ENCODE peak calls at places on chromosomes 5 and 9, in eight cellular contexts. One of them, this sample, is unnamed.

GRCh38 chr5:94223231-94223630 is 395.2 kb downstream of the KIAA0825 start:
- ATAC-seq in left lung: no peak
- ATAC-seq in psoas muscle: no peak
- ATAC-seq in Right ventricle myocardium inferior: no peak
- ATAC-seq in SK-N-SH treated with all-trans-retinoic acid at 6 μM for 48 hours: no peak
- ATAC-seq in mucosa of descending colon: no peak
- ATAC-seq in naive B cell: no peak
- ATAC-seq in natural killer cell: no peak
- ATAC-seq in this sample: no peak

GRCh38 chr5:148043705-148044104 is 20.1 kb upstream of the SPINK5 start:
- ATAC-seq in left lung: no peak
- ATAC-seq in psoas muscle: no peak
- ATAC-seq in Right ventricle myocardium inferior: no peak
- ATAC-seq in SK-N-SH treated with all-trans-retinoic acid at 6 μM for 48 hours: no peak
- ATAC-seq in mucosa of descending colon: no peak
- ATAC-seq in naive B cell: no peak
- ATAC-seq in natural killer cell: no peak
- ATAC-seq in this sample: no peak

GRCh38 chr5:54524704-54525103 is 7.1 kb downstream of the SNX18 start:
- ATAC-seq in left lung: peak
- ATAC-seq in psoas muscle: peak
- ATAC-seq in Right ventricle myocardium inferior: peak
- ATAC-seq in SK-N-SH treated with all-trans-retinoic acid at 6 μM for 48 hours: peak
- ATAC-seq in mucosa of descending colon: no peak
- ATAC-seq in naive B cell: no peak
- ATAC-seq in natural killer cell: no peak
- ATAC-seq in this sample: no peak

GRCh38 chr5:83363111-83363510 is 108.4 kb upstream of the VCAN start:
- ATAC-seq in left lung: no peak
- ATAC-seq in psoas muscle: no peak
- ATAC-seq in Right ventricle myocardium inferior: no peak
- ATAC-seq in SK-N-SH treated with all-trans-retinoic acid at 6 μM for 48 hours: no peak
- ATAC-seq in mucosa of descending colon: no peak
- ATAC-seq in naive B cell: no peak
- ATAC-seq in natural killer cell: no peak
- ATAC-seq in this sample: no peak

GRCh38 chr5:16229357-16229940 is 49.9 kb upstream of the MARCHF11 start:
- ATAC-seq in left lung: no peak
- ATAC-seq in psoas muscle: no peak
- ATAC-seq in Right ventricle myocardium inferior: no peak
- ATAC-seq in SK-N-SH treated with all-trans-retinoic acid at 6 μM for 48 hours: no peak
- ATAC-seq in mucosa of descending colon: no peak
- ATAC-seq in naive B cell: no peak
- ATAC-seq in natural killer cell: no peak
- ATAC-seq in this sample: no peak

GRCh38 chr9:128635266-128636023 is 21.2 kb downstream of the DYNC2I2 start:
- ATAC-seq in left lung: peak
- ATAC-seq in psoas muscle: peak
- ATAC-seq in Right ventricle myocardium inferior: peak
- ATAC-seq in SK-N-SH treated with all-trans-retinoic acid at 6 μM for 48 hours: peak
- ATAC-seq in mucosa of descending colon: peak
- ATAC-seq in naive B cell: no peak
- ATAC-seq in natural killer cell: no peak
- ATAC-seq in this sample: peak

GRCh38 chr5:144421411-144421810 is 250.7 kb downstream of the KCTD16 start:
- ATAC-seq in left lung: peak
- ATAC-seq in psoas muscle: no peak
- ATAC-seq in Right ventricle myocardium inferior: no peak
- ATAC-seq in SK-N-SH treated with all-trans-retinoic acid at 6 μM for 48 hours: no peak
- ATAC-seq in mucosa of descending colon: no peak
- ATAC-seq in naive B cell: no peak
- ATAC-seq in natural killer cell: no peak
- ATAC-seq in this sample: no peak

GRCh38 chr5:39947657-39948056 is 522.9 kb upstream of the DAB2 start:
- ATAC-seq in left lung: no peak
- ATAC-seq in psoas muscle: no peak
- ATAC-seq in Right ventricle myocardium inferior: no peak
- ATAC-seq in SK-N-SH treated with all-trans-retinoic acid at 6 μM for 48 hours: no peak
- ATAC-seq in mucosa of descending colon: no peak
- ATAC-seq in naive B cell: no peak
- ATAC-seq in natural killer cell: no peak
- ATAC-seq in this sample: no peak

GRCh38 chr5:42636425-42636824 is 120.2 kb upstream of the CCDC152 start:
- ATAC-seq in left lung: no peak
- ATAC-seq in psoas muscle: no peak
- ATAC-seq in Right ventricle myocardium inferior: no peak
- ATAC-seq in SK-N-SH treated with all-trans-retinoic acid at 6 μM for 48 hours: no peak
- ATAC-seq in mucosa of descending colon: peak
- ATAC-seq in naive B cell: no peak
- ATAC-seq in natural killer cell: no peak
- ATAC-seq in this sample: no peak

This sample was measured in gastroesophageal sphincter.